ENCODE peak calls at places on chromosomes 6 and 20, in six cellular contexts. One of them, this sample, is unnamed.

GRCh38 chr20:21640556-21640955 is 64.9 kb upstream of the PAX1 start:
- DNase-seq in stomach: no peak
- DNase-seq in right cardiac atrium: no peak
- DNase-seq in vagina: no peak
- DNase-seq in lower lobe of right lung: no peak
- DNase-seq in heart right ventricle: no peak
- DNase-seq in this sample: peak; percentile 52

GRCh38 chr6:18126116-18126515 is 3.6 kb upstream of the NHLRC1 start:
- DNase-seq in stomach: no peak
- DNase-seq in right cardiac atrium: no peak
- DNase-seq in vagina: no peak
- DNase-seq in lower lobe of right lung: no peak
- DNase-seq in heart right ventricle: no peak
- DNase-seq in this sample: no peak

GRCh38 chr20:20490673-20491072 is 122.8 kb downstream of the INSM1 start:
- DNase-seq in stomach: no peak
- DNase-seq in right cardiac atrium: no peak
- DNase-seq in vagina: no peak
- DNase-seq in lower lobe of right lung: no peak
- DNase-seq in heart right ventricle: no peak
- DNase-seq in this sample: no peak

GRCh38 chr20:58233881-58234528 is 5.6 kb upstream of the ANKRD60 start:
- DNase-seq in stomach: no peak
- DNase-seq in right cardiac atrium: no peak
- DNase-seq in vagina: no peak
- DNase-seq in lower lobe of right lung: no peak
- DNase-seq in heart right ventricle: peak; percentile 30
- DNase-seq in this sample: no peak

GRCh38 chr20:43404880-43405279 is 52.8 kb upstream of the SRSF6 start:
- DNase-seq in stomach: no peak
- DNase-seq in right cardiac atrium: no peak
- DNase-seq in vagina: no peak
- DNase-seq in lower lobe of right lung: no peak
- DNase-seq in heart right ventricle: no peak
- DNase-seq in this sample: no peak

GRCh38 chr6:43286995-43287716 is 10.9 kb upstream of the SLC22A7 start:
- DNase-seq in stomach: no peak
- DNase-seq in right cardiac atrium: no peak
- DNase-seq in vagina: no peak
- DNase-seq in lower lobe of right lung: no peak
- DNase-seq in heart right ventricle: no peak
- DNase-seq in this sample: no peak

GRCh38 chr6:166931426-166931970 is 24.9 kb downstream of the RNASET2 start:
- DNase-seq in stomach: no peak
- DNase-seq in right cardiac atrium: no peak
- DNase-seq in vagina: peak; percentile 79
- DNase-seq in lower lobe of right lung: no peak
- DNase-seq in heart right ventricle: no peak
- DNase-seq in this sample: no peak

GRCh38 chr6:50936277-50936681 is 117.6 kb downstream of the TFAP2B start:
- DNase-seq in stomach: no peak
- DNase-seq in right cardiac atrium: no peak
- DNase-seq in vagina: no peak
- DNase-seq in lower lobe of right lung: no peak
- DNase-seq in heart right ventricle: no peak
- DNase-seq in this sample: no peak

GRCh38 chr6:43951756-43952675 is 175.2 kb downstream of the MRPL14 start:
- DNase-seq in stomach: no peak
- DNase-seq in right cardiac atrium: no peak
- DNase-seq in vagina: peak; percentile 94
- DNase-seq in lower lobe of right lung: no peak
- DNase-seq in heart right ventricle: no peak
- DNase-seq in this sample: no peak

GRCh38 chr6:148109732-148110131 is 232.9 kb upstream of the SASH1 start:
- DNase-seq in stomach: no peak
- DNase-seq in right cardiac atrium: no peak
- DNase-seq in vagina: no peak
- DNase-seq in lower lobe of right lung: peak; percentile 72
- DNase-seq in heart right ventricle: no peak
- DNase-seq in this sample: peak; percentile 59

GRCh38 chr6:146913842-146914562 is 290.2 kb upstream of the STXBP5 start:
- DNase-seq in stomach: peak; percentile 28
- DNase-seq in right cardiac atrium: peak; percentile 79
- DNase-seq in vagina: no peak
- DNase-seq in lower lobe of right lung: peak; percentile 75
- DNase-seq in heart right ventricle: peak; percentile 39
- DNase-seq in this sample: peak; percentile 91

GRCh38 chr6:150491796-150492142 is 107.9 kb upstream of the PLEKHG1 start:
- DNase-seq in stomach: no peak
- DNase-seq in right cardiac atrium: no peak
- DNase-seq in vagina: no peak
- DNase-seq in lower lobe of right lung: no peak
- DNase-seq in heart right ventricle: no peak
- DNase-seq in this sample: no peak

GRCh38 chr6:43125119-43125518 is 46.0 kb upstream of the SRF start:
- DNase-seq in stomach: no peak
- DNase-seq in right cardiac atrium: no peak
- DNase-seq in vagina: no peak
- DNase-seq in lower lobe of right lung: no peak
- DNase-seq in heart right ventricle: no peak
- DNase-seq in this sample: peak; percentile 81

GRCh38 chr20:63589261-63590217 is 15.5 kb upstream of the HELZ2 start:
- DNase-seq in stomach: no peak
- DNase-seq in right cardiac atrium: peak; percentile 52
- DNase-seq in vagina: no peak
- DNase-seq in lower lobe of right lung: peak; percentile 42
- DNase-seq in heart right ventricle: no peak
- DNase-seq in this sample: no peak

GRCh38 chr6:128280066-128280465 is 240.3 kb downstream of the PTPRK start:
- DNase-seq in stomach: no peak
- DNase-seq in right cardiac atrium: no peak
- DNase-seq in vagina: no peak
- DNase-seq in lower lobe of right lung: no peak
- DNase-seq in heart right ventricle: no peak
- DNase-seq in this sample: no peak

GRCh38 chr20:3686867-3687321 is 5.1 kb upstream of the ADAM33 start:
- DNase-seq in stomach: peak; percentile 52
- DNase-seq in right cardiac atrium: peak; percentile 90
- DNase-seq in vagina: no peak
- DNase-seq in lower lobe of right lung: no peak
- DNase-seq in heart right ventricle: peak; percentile 73
- DNase-seq in this sample: peak; percentile 58

GRCh38 chr6:169035381-169036280 is 218.0 kb downstream of the THBS2 start:
- DNase-seq in stomach: no peak
- DNase-seq in right cardiac atrium: peak; percentile 65
- DNase-seq in vagina: no peak
- DNase-seq in lower lobe of right lung: no peak
- DNase-seq in heart right ventricle: no peak
- DNase-seq in this sample: peak; percentile 35
- H3K27ac ChIP-seq in stomach: peak overlapping the region; percentile 0
- H3K27ac ChIP-seq in right cardiac atrium: no peak overlapping the region
- H3K27ac ChIP-seq in vagina: no peak overlapping the region
- H3K27ac ChIP-seq in lower lobe of right lung: no peak overlapping the region
- H3K27ac ChIP-seq in heart right ventricle: no peak overlapping the region
- H3K27ac ChIP-seq in this sample: no peak overlapping the region

DNA sequence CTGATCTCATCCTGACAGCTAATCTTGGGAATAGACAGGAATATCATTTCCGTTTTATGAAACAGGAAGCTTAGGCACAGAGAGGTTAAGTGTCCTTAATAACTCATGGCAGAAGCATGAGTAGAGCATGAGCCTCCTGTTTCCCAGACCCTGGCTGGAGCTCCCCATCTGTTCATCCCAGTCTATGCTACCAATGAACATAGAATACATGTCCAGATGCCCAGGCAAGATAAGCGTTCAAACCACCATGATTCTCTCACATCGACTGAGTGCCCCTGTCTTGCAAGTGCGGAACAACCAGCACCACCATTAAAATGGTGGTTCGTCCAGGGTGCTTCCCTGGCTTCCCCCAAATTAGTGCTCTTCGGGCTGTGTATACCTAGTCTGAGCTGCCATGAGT is 217.1 kb downstream of the FARS2 start:
- DNase-seq in stomach: no peak
- DNase-seq in right cardiac atrium: no peak
- DNase-seq in vagina: no peak
- DNase-seq in lower lobe of right lung: no peak
- DNase-seq in heart right ventricle: no peak
- DNase-seq in this sample: no peak
- H3K27ac ChIP-seq in stomach: no peak overlapping the region
- H3K27ac ChIP-seq in right cardiac atrium: no peak overlapping the region
- H3K27ac ChIP-seq in vagina: no peak overlapping the region
- H3K27ac ChIP-seq in lower lobe of right lung: no peak overlapping the region
- H3K27ac ChIP-seq in heart right ventricle: no peak overlapping the region
- H3K27ac ChIP-seq in this sample: no peak overlapping the region

GRCh38 chr6:14759976-14760672 is 485.7 kb upstream of the JARID2 start:
- DNase-seq in stomach: no peak
- DNase-seq in right cardiac atrium: no peak
- DNase-seq in vagina: no peak
- DNase-seq in lower lobe of right lung: no peak
- DNase-seq in heart right ventricle: no peak
- DNase-seq in this sample: no peak

GRCh38 chr6:14756370-14756769 is 489.5 kb upstream of the JARID2 start:
- DNase-seq in stomach: no peak
- DNase-seq in right cardiac atrium: no peak
- DNase-seq in vagina: no peak
- DNase-seq in lower lobe of right lung: no peak
- DNase-seq in heart right ventricle: no peak
- DNase-seq in this sample: no peak

GRCh38 chr6:14757014-14757413 is 488.9 kb upstream of the JARID2 start:
- DNase-seq in stomach: no peak
- DNase-seq in right cardiac atrium: no peak
- DNase-seq in vagina: no peak
- DNase-seq in lower lobe of right lung: no peak
- DNase-seq in heart right ventricle: no peak
- DNase-seq in this sample: no peak

GRCh38 chr6:14757414-14757813 is 488.5 kb upstream of the JARID2 start:
- DNase-seq in stomach: no peak
- DNase-seq in right cardiac atrium: no peak
- DNase-seq in vagina: no peak
- DNase-seq in lower lobe of right lung: no peak
- DNase-seq in heart right ventricle: no peak
- DNase-seq in this sample: no peak

GRCh38 chr6:14758421-14759043 is 487.3 kb upstream of the JARID2 start:
- DNase-seq in stomach: peak; percentile 41
- DNase-seq in right cardiac atrium: no peak
- DNase-seq in vagina: no peak
- DNase-seq in lower lobe of right lung: peak; percentile 56
- DNase-seq in heart right ventricle: no peak
- DNase-seq in this sample: peak; percentile 21
- H3K27ac ChIP-seq in stomach: no peak overlapping the region
- H3K27ac ChIP-seq in right cardiac atrium: no peak overlapping the region
- H3K27ac ChIP-seq in vagina: no peak overlapping the region
- H3K27ac ChIP-seq in lower lobe of right lung: no peak overlapping the region
- H3K27ac ChIP-seq in heart right ventricle: no peak overlapping the region
- H3K27ac ChIP-seq in this sample: no peak overlapping the region

GRCh38 chr6:37628611-37629320 is 68.9 kb downstream of the MDGA1 start:
- DNase-seq in stomach: no peak
- DNase-seq in right cardiac atrium: no peak
- DNase-seq in vagina: no peak
- DNase-seq in lower lobe of right lung: no peak
- DNase-seq in heart right ventricle: no peak
- DNase-seq in this sample: no peak
- H3K27ac ChIP-seq in stomach: no peak overlapping the region
- H3K27ac ChIP-seq in right cardiac atrium: no peak overlapping the region
- H3K27ac ChIP-seq in vagina: no peak overlapping the region
- H3K27ac ChIP-seq in lower lobe of right lung: no peak overlapping the region
- H3K27ac ChIP-seq in heart right ventricle: no peak overlapping the region
- H3K27ac ChIP-seq in this sample: no peak overlapping the region